ENCODE peak calls at places on chromosomes 2 and 18, in six cellular contexts. E is neuronal stem cell, H is IMR-90, T is mesenchymal stem cell, U is H1, S is trophoblast cell. K is an unnamed sample.

GRCh38 chr2:15811367-15811766 is 129.0 kb upstream of the MYCN start:
- DNase-seq in E (peak; percentile 39), H (no peak), T (no peak), U (no peak), S (no peak), K (peak; percentile 77)

GRCh38 chr18:41600693-41601391 is 354.2 kb upstream of the PIK3C3 start:
- DNase-seq in E (no peak), H (no peak), T (no peak), U (no peak), S (no peak), K (no peak)

GRCh38 chr2:159118115-159118858 is 149.8 kb downstream of the TANC1 start:
- DNase-seq in E (peak; percentile 83), H (peak; percentile 88), T (peak; percentile 86), U (peak; percentile 59), S (peak; percentile 77), K (peak; percentile 86)

GRCh38 chr18:59033361-59033760 is 106.3 kb upstream of the SEC11C start:
- DNase-seq in E (no peak), H (peak; percentile 3), T (peak; percentile 29), U (no peak), S (peak; percentile 63), K (peak; percentile 80)

GRCh38 chr2:37891846-37892435 is 33.1 kb upstream of the RMDN2 start:
- DNase-seq in E (no peak), H (no peak), T (no peak), U (no peak), S (peak; percentile 81), K (no peak)

GRCh38 chr2:33011406-33011805 is 64.7 kb downstream of the LTBP1 start:
- DNase-seq in E (no peak), H (no peak), T (no peak), U (no peak), S (no peak), K (no peak)

GRCh38 chr18:38330573-38330972 is 765.0 kb upstream of the CELF4 start:
- DNase-seq in E (no peak), H (no peak), T (no peak), U (no peak), S (no peak), K (no peak)

GRCh38 chr2:111654829-111655228 is 229.2 kb downstream of the ANAPC1 start:
- DNase-seq in E (no peak), H (no peak), T (no peak), U (no peak), S (peak; percentile 46), K (no peak)

GRCh38 chr2:188243381-188243780 is 48.3 kb upstream of the GULP1 start:
- DNase-seq in E (no peak), H (no peak), T (no peak), U (no peak), S (peak; percentile 93), K (peak; percentile 50)

GRCh38 chr2:80075719-80076118 is 228.8 kb downstream of the LRRTM1 start:
- DNase-seq in E (no peak), H (no peak), T (no peak), U (no peak), S (no peak), K (no peak)

GRCh38 chr2:141701610-141702009 is 429.2 kb downstream of the LRP1B start:
- DNase-seq in E (no peak), H (no peak), T (no peak), U (no peak), S (no peak), K (no peak)

GRCh38 chr2:2649109-2650072 is 318.3 kb upstream of the MYT1L start:
- DNase-seq in E (no peak), H (no peak), T (no peak), U (no peak), S (no peak), K (no peak)

GRCh38 chr2:100893753-100894530 is 74.0 kb downstream of the NPAS2 start:
- DNase-seq in E (no peak), H (no peak), T (peak; percentile 81), U (no peak), S (peak; percentile 94), K (peak; percentile 27)

GRCh38 chr2:70094171-70094977 is 7.1 kb downstream of the PCBP1 start:
- DNase-seq in E (no peak), H (peak; percentile 29), T (no peak), U (no peak), S (no peak), K (no peak)

GRCh38 chr2:168346725-168347477 is 99.5 kb upstream of the STK39 start:
- DNase-seq in E (peak; percentile 70), H (peak; percentile 63), T (peak; percentile 69), U (peak; percentile 33), S (peak; percentile 39), K (peak; percentile 78)

DNA sequence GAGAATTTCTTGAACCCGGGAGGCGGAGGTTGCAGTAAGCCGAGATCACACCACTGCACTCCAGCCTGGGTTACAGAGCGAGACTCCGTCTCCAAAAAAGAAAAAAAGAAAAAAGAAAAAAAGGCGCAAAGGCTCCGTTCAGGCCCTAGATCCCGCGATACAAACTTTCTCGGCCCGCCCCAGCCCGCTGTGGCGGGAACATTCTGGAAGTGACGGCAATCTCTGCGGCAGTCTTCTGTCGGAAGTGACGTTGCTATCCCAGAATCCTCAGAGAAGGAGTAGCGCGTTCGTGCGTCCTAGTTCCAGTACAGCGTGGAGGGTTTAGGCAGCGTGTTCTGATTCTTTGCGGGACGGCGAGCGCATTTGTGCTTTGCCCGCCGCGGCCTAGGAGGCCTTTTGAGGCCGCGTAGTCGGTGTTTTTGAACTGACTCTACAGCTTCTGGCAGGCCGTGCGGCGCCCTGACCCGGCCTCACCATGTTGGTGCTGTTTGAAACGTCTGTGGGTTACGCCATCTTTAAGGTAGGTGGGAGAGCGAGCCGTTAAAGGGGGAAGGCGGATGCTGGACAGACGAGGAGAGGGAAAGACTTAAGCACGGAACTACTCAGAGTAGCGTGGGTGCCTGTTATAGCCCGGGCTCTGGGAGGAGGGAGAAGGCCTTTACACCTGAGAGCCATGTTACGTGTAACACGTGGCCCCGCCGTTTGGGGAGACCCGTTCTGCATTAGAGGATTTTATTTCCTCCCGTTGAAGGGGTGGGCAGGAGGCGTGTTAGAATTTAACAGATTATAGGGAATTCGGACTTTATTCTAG is at the start of gene NOP58:
- DNase-seq in E (peak; percentile 90), H (peak; percentile 96), T (peak; percentile 98), U (peak; percentile 49), S (peak; percentile 96), K (peak; percentile 99)
- H3K4ac ChIP-seq in E (peak within 1 kb of the TSS; percentile 46), H (peak within 1 kb of the TSS; percentile 87), T (peak within 1 kb of the TSS; percentile 29), U (peak within 1 kb of the TSS; percentile 99), S (peak within 1 kb of the TSS; percentile 99), K (peak within 1 kb of the TSS; percentile 92)

DNA sequence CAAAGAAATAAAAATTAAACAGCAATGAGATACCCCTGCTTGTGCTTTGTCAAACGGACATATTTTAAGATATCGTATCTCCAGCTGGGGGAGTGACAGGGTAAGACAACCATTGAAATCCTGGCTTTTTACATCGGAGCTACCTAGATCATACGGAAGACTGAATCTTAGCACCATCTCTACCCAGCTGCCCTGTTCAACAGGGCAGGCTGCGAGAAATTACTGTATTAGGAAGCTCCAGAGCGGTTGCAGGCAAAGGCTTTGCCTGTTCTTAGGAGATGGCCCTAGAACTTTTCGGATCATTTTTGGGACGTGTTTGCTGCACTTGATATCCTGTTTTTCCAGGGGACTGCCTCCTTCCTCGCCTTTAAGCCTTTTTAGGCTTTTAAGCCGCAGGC is 2.0 kb upstream of the PRKCE start:
- DNase-seq in E (no peak), H (peak; percentile 13), T (peak; percentile 32), U (no peak), S (no peak), K (peak; percentile 17)
- H3K4me3 ChIP-seq in E (peak overlapping the region; percentile 70), H (peak overlapping the region; percentile 49), T (no peak overlapping the region), U (peak overlapping the region; percentile 82), S (no peak overlapping the region), K (no peak overlapping the region)

GRCh38 chr2:179253226-179253625 is 11.4 kb downstream of the SESTD1 start:
- DNase-seq in E (no peak), H (no peak), T (no peak), U (no peak), S (no peak), K (no peak)

GRCh38 chr2:179250848-179251504 is 13.7 kb downstream of the SESTD1 start:
- DNase-seq in E (no peak), H (no peak), T (no peak), U (no peak), S (no peak), K (no peak)

GRCh38 chr2:179250084-179250483 is 14.5 kb downstream of the SESTD1 start:
- DNase-seq in E (no peak), H (no peak), T (no peak), U (no peak), S (no peak), K (no peak)

GRCh38 chr2:179252439-179252838 is 12.2 kb downstream of the SESTD1 start:
- DNase-seq in E (no peak), H (no peak), T (no peak), U (no peak), S (no peak), K (no peak)

GRCh38 chr2:179251865-179252264 is 12.8 kb downstream of the SESTD1 start:
- DNase-seq in E (no peak), H (peak; percentile 31), T (no peak), U (no peak), S (no peak), K (no peak)
- H3K4me1 ChIP-seq in E (no peaks in the 10 kb centered on the region), H (no peaks in the 10 kb centered on the region), T (peaks cover 3% of the 10 kb centered on the region), U (no peaks in the 10 kb centered on the region), S (no peaks in the 10 kb centered on the region), K (no peaks in the 10 kb centered on the region)

GRCh38 chr2:17083902-17084301 is 418.3 kb upstream of the CYRIA start:
- DNase-seq in E (no peak), H (no peak), T (peak; percentile 80), U (no peak), S (no peak), K (peak; percentile 88)
- H3K4ac ChIP-seq in E (no peak overlapping the region), H (no peak overlapping the region), T (no peak overlapping the region), U (no peak overlapping the region), S (no peak overlapping the region), K (no peak overlapping the region)

GRCh38 chr2:171158036-171158789 is 2.5 kb downstream of the TLK1 start:
- DNase-seq in E (no peak), H (no peak), T (no peak), U (no peak), S (no peak), K (no peak)
- H3K4me3 ChIP-seq in E (peak overlapping the region; percentile 78), H (no peak overlapping the region), T (no peak overlapping the region), U (peak overlapping the region; percentile 87), S (no peak overlapping the region), K (peak overlapping the region; percentile 4)

K was measured in mesendoderm.